ENCODE peak calls at places on chromosomes 4 and X, in seven cellular contexts. Y is GM23248, T is hepatocyte, D is neural progenitor cell, R is SK-N-SH, V is OCI-LY7, B is HCT116. A is an unnamed sample. For H3K9me3, the result is how much of the 10 kb centered on the place peaks cover.

GRCh38 chr4:48472794-48473193 is 10.3 kb upstream of the SLC10A4 start:
- DNase-seq in T (no peak), Y (no peak), R (no peak), D (no peak), V (no peak), B (no peak), A (no peak)

GRCh38 chr4:19924761-19925160 is 326.9 kb upstream of the SLIT2 start:
- DNase-seq in B (no peak), Y (no peak), T (no peak), V (no peak), D (no peak), R (peak), A (peak)

GRCh38 chr4:47101453-47101852 is 70.1 kb downstream of the GABRB1 start:
- DNase-seq in R (no peak), V (no peak), B (no peak), D (no peak), Y (no peak), T (no peak), A (no peak)

GRCh38 chr4:54065282-54066087 is 1.1 kb upstream of the CHIC2 start:
- DNase-seq in D (no peak), V (peak), R (no peak), T (no peak), Y (peak), B (no peak), A (no peak)

GRCh38 chr4:97653701-97654100 is 489.6 kb downstream of the STPG2 start:
- DNase-seq in V (no peak), D (no peak), Y (no peak), B (no peak), R (no peak), T (no peak), A (no peak)

GRCh38 chr4:72767903-72768817 is 199.1 kb upstream of the ADAMTS3 start:
- DNase-seq in Y (peak), B (no peak), D (no peak), R (peak), T (no peak), V (no peak), A (no peak)

GRCh38 chrX:17859609-17860178 is 1.4 kb downstream of the RAI2 start:
- DNase-seq in B (no peak), V (no peak), Y (no peak), D (peak), R (peak), T (peak), A (no peak)

GRCh38 chr4:163505374-163505773 is 10.9 kb downstream of the TMA16 start:
- DNase-seq in Y (peak), B (no peak), R (no peak), V (no peak), T (no peak), D (no peak), A (no peak)

GRCh38 chrX:11600578-11600977 is 65.1 kb downstream of the ARHGAP6 start:
- DNase-seq in B (no peak), R (no peak), V (no peak), T (no peak), D (no peak), Y (no peak), A (no peak)

GRCh38 chr4:84286048-84286447 is 213.0 kb downstream of the NKX6-1 start:
- DNase-seq in R (no peak), V (no peak), D (no peak), Y (no peak), B (no peak), T (no peak), A (no peak)

GRCh38 chrX:68989865-68990606 is 161.2 kb downstream of the EFNB1 start:
- DNase-seq in R (peak), D (peak), V (no peak), T (peak), B (no peak), Y (peak), A (no peak)

DNA sequence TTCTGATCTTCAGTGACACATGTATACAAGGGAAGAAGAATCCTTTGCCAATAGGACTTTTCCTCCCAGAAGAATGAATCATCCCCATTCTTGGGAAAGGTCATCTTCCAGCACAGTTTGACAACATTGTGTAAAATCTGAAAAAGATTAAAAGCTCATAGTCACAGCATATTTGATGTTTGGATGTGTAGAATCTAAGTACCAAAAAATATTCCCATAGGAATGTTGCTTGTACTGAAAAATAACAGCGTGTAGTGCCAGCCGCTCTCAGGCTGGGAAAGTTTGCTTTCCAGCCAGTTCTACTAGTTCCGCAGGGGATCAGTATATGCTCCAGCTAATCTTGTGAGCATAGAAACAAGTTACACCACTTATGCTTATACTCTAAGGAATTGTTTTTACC is 74.7 kb upstream of the IL13RA1 start:
- DNase-seq in D (no peak), T (no peak), V (no peak), Y (peak), B (no peak), R (no peak), A (no peak)
- TF ChIP-seq EZH2phosphoT487 in D (no peak), T (no peak), V (no peak), Y (no peak), B (no peak), R (no peak), A (no peak)

GRCh38 chrX:346034-346813 is 27.6 kb upstream of the GTPBP6 start:
- DNase-seq in D (no peak), Y (no peak), B (no peak), V (no peak), T (no peak), R (no peak), A (no peak)

GRCh38 chrX:347351-348117 is 28.9 kb upstream of the GTPBP6 start:
- DNase-seq in B (no peak), V (no peak), D (no peak), T (no peak), Y (no peak), R (no peak), A (no peak)

GRCh38 chrX:344371-344901 is 25.8 kb upstream of the GTPBP6 start:
- DNase-seq in D (no peak), T (no peak), Y (no peak), B (no peak), R (no peak), V (no peak), A (no peak)

GRCh38 chrX:348461-349117 is 30.0 kb upstream of the GTPBP6 start:
- DNase-seq in R (no peak), B (no peak), D (no peak), V (no peak), T (no peak), Y (no peak), A (no peak)

GRCh38 chrX:345020-345925 is 26.7 kb upstream of the GTPBP6 start:
- DNase-seq in R (no peak), B (no peak), D (no peak), T (no peak), V (no peak), Y (no peak), A (no peak)
- H3K9me3 ChIP-seq in R (under half), B (under half), D (under half), T (under half), V (under half), Y (under half), A (under half)

DNA sequence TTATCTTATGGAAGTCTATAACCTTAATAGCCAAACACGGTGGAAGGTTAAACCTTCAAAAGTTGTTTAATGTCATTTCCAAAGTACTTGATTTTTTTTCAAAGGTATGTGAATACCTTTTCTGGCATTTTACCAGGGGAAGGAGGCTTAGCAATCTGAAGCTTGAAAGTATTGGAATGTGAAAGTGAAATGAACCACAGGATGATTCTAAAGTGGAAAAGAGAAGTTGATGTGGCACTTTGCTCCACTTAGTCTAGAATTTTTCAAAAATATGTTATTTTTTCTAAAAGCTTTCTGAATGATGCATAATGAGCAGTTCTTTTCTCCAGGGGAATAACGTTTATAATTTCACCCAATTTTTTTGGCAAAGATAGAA is 19.2 kb downstream of the PI4K2B start:
- DNase-seq in B (no peak), Y (no peak), D (no peak), R (no peak), T (no peak), V (no peak), A (no peak)
- TF ChIP-seq EZH2phosphoT487 in B (no peak), Y (no peak), D (no peak), R (no peak), T (no peak), V (no peak), A (no peak)

GRCh38 chrX:145630806-145631435 is 186.7 kb upstream of the SLITRK2 start:
- DNase-seq in R (no peak), B (no peak), V (no peak), D (no peak), T (no peak), Y (no peak), A (no peak)

GRCh38 chrX:145630081-145630480 is 187.5 kb upstream of the SLITRK2 start:
- DNase-seq in Y (no peak), B (no peak), T (no peak), D (no peak), V (no peak), R (no peak), A (no peak)

GRCh38 chrX:145631461-145631951 is 186.1 kb upstream of the SLITRK2 start:
- DNase-seq in D (no peak), V (no peak), B (no peak), T (no peak), Y (no peak), R (no peak), A (no peak)
- H3K9me3 ChIP-seq in D (under half), V (under half), B (under half), T (under half), Y (under half), R (under half), A (under half)

DNA sequence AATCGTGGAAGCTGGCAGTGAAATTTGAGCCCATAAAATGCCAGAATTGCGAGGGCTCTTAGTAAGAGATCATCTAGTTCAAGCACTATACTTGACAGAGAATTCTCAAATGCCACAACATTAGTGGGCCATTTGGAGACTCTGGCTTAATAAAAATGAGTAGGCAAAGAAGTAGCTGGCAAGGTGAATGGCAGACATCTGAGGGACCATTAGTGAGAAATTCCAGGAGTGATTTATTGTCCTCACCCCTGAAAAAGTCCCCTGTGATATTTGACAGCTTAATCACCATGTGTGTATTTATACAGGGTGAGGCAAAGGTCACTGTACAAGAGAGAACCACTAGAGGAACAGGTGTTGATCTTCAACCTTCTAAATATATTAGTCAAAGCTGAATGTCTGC is 207.5 kb downstream of the CHRDL1 start:
- DNase-seq in R (no peak), V (no peak), D (no peak), T (peak), Y (no peak), B (no peak), A (no peak)
- TF ChIP-seq EZH2phosphoT487 in R (no peak), V (no peak), D (no peak), T (no peak), Y (no peak), B (no peak), A (no peak)

GRCh38 chr4:160370046-160370445 is 1267.2 kb downstream of the RAPGEF2 start:
- DNase-seq in T (no peak), B (no peak), D (no peak), V (no peak), Y (no peak), R (no peak), A (no peak)
- H3K9me3 ChIP-seq in T (under half), B (under half), D (under half), V (under half), Y (under half), R (under half), A (under half)

GRCh38 chrX:113892891-113893290 is 691.0 kb upstream of the HTR2C start:
- DNase-seq in Y (no peak), V (no peak), D (no peak), T (no peak), B (no peak), R (no peak), A (no peak)

DNA sequence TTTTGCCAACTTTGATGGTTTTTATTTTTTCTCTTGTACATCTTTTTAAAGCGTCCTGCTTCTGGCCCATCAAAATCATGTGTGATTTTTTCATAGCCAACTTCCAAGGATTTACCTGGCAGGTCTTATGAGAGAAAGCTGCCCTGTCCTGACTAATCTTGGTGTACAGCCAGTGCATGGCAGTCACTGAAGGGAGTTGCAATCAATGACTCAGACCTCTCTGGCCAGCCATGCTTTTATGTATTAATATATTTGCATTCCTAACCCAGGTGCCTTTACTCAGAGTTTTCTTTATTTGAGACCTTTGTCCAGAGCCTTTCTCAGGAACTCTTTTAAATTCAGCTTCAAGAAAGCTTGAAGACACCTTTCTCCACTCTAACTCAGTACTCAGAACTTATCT is 691.5 kb upstream of the HTR2C start:
- DNase-seq in T (peak), D (no peak), R (no peak), Y (peak), B (no peak), V (no peak), A (no peak)
- TF ChIP-seq EZH2phosphoT487 in T (no peak), D (no peak), R (no peak), Y (no peak), B (no peak), V (no peak), A (no peak)

A was measured in MM.1S.